ENCODE peak calls at places on chromosomes 2 and 18, in four cellular contexts. One of them, this sample, is unnamed.
A peak's percentile ranks its signal among the peaks of the same experiment; 100 is the strongest.

GRCh38 chr2:181396575-181397062 is 60.6 kb upstream of the ITGA4 start:
- DNase-seq in adrenal gland: no peak
- DNase-seq in mesendoderm: no peak
- DNase-seq in OCI-LY7: peak; percentile 35
- DNase-seq in this sample: no peak

GRCh38 chr18:51480562-51481261 is 283.2 kb upstream of the MEX3C start:
- DNase-seq in adrenal gland: no peak
- DNase-seq in mesendoderm: no peak
- DNase-seq in OCI-LY7: no peak
- DNase-seq in this sample: no peak

GRCh38 chr2:72893594-72894319 is 6.5 kb downstream of the SPR start:
- DNase-seq in adrenal gland: peak; percentile 65
- DNase-seq in mesendoderm: peak; percentile 85
- DNase-seq in OCI-LY7: peak; percentile 49
- DNase-seq in this sample: peak; percentile 67

GRCh38 chr2:127014630-127015029 is 92.3 kb downstream of the BIN1 start:
- DNase-seq in adrenal gland: no peak
- DNase-seq in mesendoderm: no peak
- DNase-seq in OCI-LY7: no peak
- DNase-seq in this sample: no peak

GRCh38 chr2:17095340-17095739 is 422.9 kb downstream of the RAD51AP2 start:
- DNase-seq in adrenal gland: no peak
- DNase-seq in mesendoderm: no peak
- DNase-seq in OCI-LY7: no peak
- DNase-seq in this sample: no peak

GRCh38 chr2:239625106-239625845 is 224.5 kb upstream of the HDAC4 start:
- DNase-seq in adrenal gland: no peak
- DNase-seq in mesendoderm: no peak
- DNase-seq in OCI-LY7: no peak
- DNase-seq in this sample: no peak

GRCh38 chr2:134717706-134718094 is 1.1 kb downstream of the TMEM163 start:
- DNase-seq in adrenal gland: no peak
- DNase-seq in mesendoderm: no peak
- DNase-seq in OCI-LY7: no peak
- DNase-seq in this sample: no peak

GRCh38 chr2:143258126-143258892 is 129.1 kb downstream of the ARHGAP15 start:
- DNase-seq in adrenal gland: no peak
- DNase-seq in mesendoderm: peak; percentile 67
- DNase-seq in OCI-LY7: peak; percentile 38
- DNase-seq in this sample: no peak

GRCh38 chr2:39778775-39779751 is at the start of gene THUMPD2:
- DNase-seq in adrenal gland: peak; percentile 71
- DNase-seq in mesendoderm: peak; percentile 94
- DNase-seq in OCI-LY7: peak; percentile 87
- DNase-seq in this sample: peak; percentile 83
- H3K4me3 ChIP-seq in adrenal gland: peak within 1 kb of the TSS; percentile 85
- H3K4me3 ChIP-seq in mesendoderm: peak within 1 kb of the TSS; percentile 62
- H3K4me3 ChIP-seq in OCI-LY7: peak within 1 kb of the TSS; percentile 91
- H3K4me3 ChIP-seq in this sample: peak within 1 kb of the TSS; percentile 95

GRCh38 chr2:174593574-174594203 is 3.9 kb downstream of the WIPF1 start:
- DNase-seq in adrenal gland: no peak
- DNase-seq in mesendoderm: peak; percentile 51
- DNase-seq in OCI-LY7: peak; percentile 94
- DNase-seq in this sample: no peak
- H3K4me1 ChIP-seq in adrenal gland: peaks cover 13% of the 10 kb centered on the region
- H3K4me1 ChIP-seq in mesendoderm: no peaks in the 10 kb centered on the region
- H3K4me1 ChIP-seq in OCI-LY7: peaks cover 65% of the 10 kb centered on the region
- H3K4me1 ChIP-seq in this sample: peaks cover 6% of the 10 kb centered on the region

GRCh38 chr2:7026740-7027139 is 109.5 kb downstream of the RNF144A start:
- DNase-seq in adrenal gland: peak; percentile 61
- DNase-seq in mesendoderm: no peak
- DNase-seq in OCI-LY7: no peak
- DNase-seq in this sample: no peak
- H3K27ac ChIP-seq in adrenal gland: no peak overlapping the region
- H3K27ac ChIP-seq in mesendoderm: no peak overlapping the region
- H3K27ac ChIP-seq in OCI-LY7: no peak overlapping the region
- H3K27ac ChIP-seq in this sample: no peak overlapping the region

DNA sequence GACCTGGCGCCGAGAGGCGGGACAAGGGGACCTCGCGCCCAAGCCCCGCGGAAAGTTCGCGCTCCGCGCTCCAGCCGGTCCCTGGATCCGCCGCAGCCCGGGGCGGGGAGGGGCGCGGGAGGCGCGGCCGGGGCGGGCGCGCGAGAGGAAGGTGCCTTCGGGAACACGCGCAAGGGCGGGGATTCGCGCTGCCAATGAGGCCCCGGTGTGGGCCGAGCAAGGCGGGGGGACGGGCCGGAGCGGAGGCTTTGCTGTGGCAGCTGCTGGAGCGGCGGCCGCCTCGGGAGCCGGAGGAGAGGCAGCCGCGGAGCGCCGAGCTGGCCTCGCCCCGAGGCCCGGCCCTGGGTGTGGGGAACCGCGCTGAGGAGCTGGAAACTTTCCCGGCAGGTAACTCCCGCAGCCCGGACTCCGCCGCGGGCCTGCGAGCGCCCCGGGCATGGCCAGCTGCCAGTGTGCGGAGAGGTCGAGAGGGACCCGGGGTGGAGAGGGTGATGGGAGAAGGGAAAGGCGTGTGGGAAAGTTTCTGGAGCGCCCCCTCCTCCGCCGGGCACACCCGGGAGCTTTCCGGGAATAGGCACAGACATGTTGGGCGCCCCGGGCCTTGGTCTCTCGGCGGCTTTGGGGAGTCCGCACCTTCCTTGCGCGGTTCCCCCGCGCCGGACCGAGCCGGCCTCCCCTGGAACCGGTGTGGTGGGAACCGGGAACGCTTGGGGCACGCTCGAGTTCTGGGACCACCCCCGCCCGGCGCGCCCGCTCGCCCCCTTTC is at the start of gene TANC1:
- DNase-seq in adrenal gland: peak; percentile 95
- DNase-seq in mesendoderm: peak; percentile 94
- DNase-seq in OCI-LY7: no peak
- DNase-seq in this sample: peak; percentile 77
- H3K4me3 ChIP-seq in adrenal gland: peak within 1 kb of the TSS; percentile 67
- H3K4me3 ChIP-seq in mesendoderm: peak within 1 kb of the TSS; percentile 64
- H3K4me3 ChIP-seq in OCI-LY7: no peak within 1 kb of the TSS
- H3K4me3 ChIP-seq in this sample: peak within 1 kb of the TSS; percentile 98

DNA sequence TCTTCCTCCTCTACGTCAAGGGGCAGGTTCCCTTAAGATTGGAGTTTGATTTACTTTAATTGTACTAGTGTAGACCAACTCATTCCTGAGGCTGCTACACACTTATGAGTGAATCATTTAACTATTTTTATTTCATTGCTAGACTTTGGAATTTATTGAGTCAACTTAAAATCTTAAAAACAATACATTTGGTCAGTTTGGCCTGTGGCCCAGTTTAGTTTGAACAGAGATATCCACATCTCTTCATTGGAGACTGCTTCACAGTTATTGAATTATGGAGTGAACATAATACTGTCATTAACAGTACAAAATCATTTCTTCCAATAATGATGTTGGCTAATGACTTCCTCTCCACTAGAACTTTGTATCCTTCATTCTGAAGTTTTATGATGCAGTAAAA is 34.5 kb upstream of the STPG4 start:
- DNase-seq in adrenal gland: no peak
- DNase-seq in mesendoderm: no peak
- DNase-seq in OCI-LY7: no peak
- DNase-seq in this sample: no peak
- H3K4me1 ChIP-seq in adrenal gland: no peaks in the 10 kb centered on the region
- H3K4me1 ChIP-seq in mesendoderm: peaks cover 14% of the 10 kb centered on the region
- H3K4me1 ChIP-seq in OCI-LY7: no peaks in the 10 kb centered on the region
- H3K4me1 ChIP-seq in this sample: peaks cover 39% of the 10 kb centered on the region

GRCh38 chr2:71510196-71510807 is 56.9 kb downstream of the DYSF start:
- DNase-seq in adrenal gland: peak; percentile 82
- DNase-seq in mesendoderm: peak; percentile 75
- DNase-seq in OCI-LY7: peak; percentile 71
- DNase-seq in this sample: peak; percentile 83

GRCh38 chr2:71510938-71511337 is 57.6 kb downstream of the DYSF start:
- DNase-seq in adrenal gland: no peak
- DNase-seq in mesendoderm: no peak
- DNase-seq in OCI-LY7: no peak
- DNase-seq in this sample: no peak

GRCh38 chr2:71512386-71512785 is 59.0 kb downstream of the DYSF start:
- DNase-seq in adrenal gland: no peak
- DNase-seq in mesendoderm: no peak
- DNase-seq in OCI-LY7: no peak
- DNase-seq in this sample: no peak

GRCh38 chr2:71513096-71513495 is 59.7 kb downstream of the DYSF start:
- DNase-seq in adrenal gland: no peak
- DNase-seq in mesendoderm: no peak
- DNase-seq in OCI-LY7: no peak
- DNase-seq in this sample: no peak

DNA sequence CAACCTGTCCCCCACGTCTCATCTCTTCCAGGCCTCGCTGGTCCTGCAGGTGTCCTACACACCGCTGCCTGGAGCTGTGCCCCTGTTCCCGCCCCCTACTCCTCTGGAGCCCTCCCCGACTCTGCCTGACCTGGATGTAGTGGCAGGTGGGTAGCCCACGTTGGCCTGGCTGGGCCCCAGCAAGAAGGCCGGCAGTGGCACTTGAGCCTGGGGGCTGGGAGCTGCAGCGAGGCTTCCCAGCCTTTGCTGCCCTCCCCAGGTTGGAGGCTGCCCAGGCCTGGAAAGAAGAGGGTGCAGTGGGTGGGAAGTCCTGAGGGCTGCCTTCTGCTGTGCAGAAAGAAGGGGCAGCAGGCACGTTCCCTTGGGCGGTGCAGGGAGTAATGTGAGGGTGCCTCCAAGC is 58.4 kb downstream of the DYSF start:
- DNase-seq in adrenal gland: no peak
- DNase-seq in mesendoderm: no peak
- DNase-seq in OCI-LY7: no peak
- DNase-seq in this sample: no peak
- H3K27ac ChIP-seq in adrenal gland: no peak overlapping the region
- H3K27ac ChIP-seq in mesendoderm: no peak overlapping the region
- H3K27ac ChIP-seq in OCI-LY7: no peak overlapping the region
- H3K27ac ChIP-seq in this sample: no peak overlapping the region

DNA sequence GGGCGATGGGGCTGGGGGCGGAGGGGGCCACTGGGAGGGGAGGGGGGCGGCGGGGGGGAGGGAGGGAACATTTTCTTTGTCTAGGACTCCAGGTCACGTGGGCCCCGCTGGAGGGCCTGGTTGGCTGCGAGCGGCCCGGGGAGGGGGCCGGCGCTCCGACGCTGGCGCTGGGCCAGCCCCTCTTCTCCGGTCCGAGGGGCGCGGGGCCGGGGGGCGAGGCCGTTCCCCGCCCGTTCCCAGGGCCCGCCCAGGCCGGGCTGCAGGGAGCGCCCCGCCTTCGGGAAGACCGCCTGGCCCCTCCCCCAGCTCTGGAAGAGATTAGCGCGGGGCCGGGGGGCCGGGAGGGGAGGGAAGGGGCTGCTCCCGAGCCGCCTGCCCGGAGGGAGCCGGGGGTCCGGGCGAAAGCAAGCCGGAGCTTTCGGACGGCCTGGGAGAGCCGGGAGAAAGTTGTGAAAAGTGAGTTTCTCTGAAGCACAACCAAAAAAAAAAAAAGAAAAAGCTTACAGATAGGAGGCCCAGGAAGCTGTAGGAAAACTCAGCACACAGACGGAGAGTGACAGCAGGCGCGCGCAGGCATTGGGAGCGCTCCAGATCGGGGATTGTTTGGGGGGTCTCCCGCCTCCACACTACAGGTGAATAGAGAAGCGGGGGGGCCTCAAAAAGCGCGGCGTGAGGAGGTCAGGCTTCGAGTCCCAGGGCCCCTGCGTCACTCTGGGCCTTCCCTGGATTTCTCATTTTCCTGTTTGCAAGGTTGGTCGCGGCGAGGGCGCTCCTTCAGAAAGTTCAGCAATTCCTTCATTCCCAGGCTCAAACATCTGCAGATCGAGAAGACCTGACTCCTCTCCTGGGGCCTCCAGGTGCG is 84.1 kb upstream of the POMC start:
- DNase-seq in adrenal gland: no peak
- DNase-seq in mesendoderm: peak; percentile 96
- DNase-seq in OCI-LY7: no peak
- DNase-seq in this sample: no peak
- H3K4me3 ChIP-seq in adrenal gland: no peak overlapping the region
- H3K4me3 ChIP-seq in mesendoderm: peak overlapping the region; percentile 6
- H3K4me3 ChIP-seq in OCI-LY7: no peak overlapping the region
- H3K4me3 ChIP-seq in this sample: peak overlapping the region; percentile 73

DNA sequence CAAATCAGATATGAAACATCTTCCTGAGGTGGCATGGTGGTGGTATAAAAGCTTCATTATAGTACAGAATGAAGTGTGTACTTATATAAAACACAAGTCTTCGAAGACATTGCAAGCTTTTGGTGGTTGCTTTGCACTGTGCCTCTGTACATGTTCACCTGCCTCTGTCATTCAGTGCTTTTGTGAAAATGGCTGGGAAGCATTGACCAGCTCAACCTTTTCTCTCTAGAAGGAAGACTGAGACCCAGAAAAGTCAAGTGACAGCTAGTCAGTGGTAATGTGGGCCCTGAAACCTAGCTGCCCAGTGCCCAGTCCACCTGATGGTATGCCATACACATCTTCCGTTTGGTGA is 12.1 kb downstream of the ITGA6 start:
- DNase-seq in adrenal gland: no peak
- DNase-seq in mesendoderm: no peak
- DNase-seq in OCI-LY7: no peak
- DNase-seq in this sample: no peak
- H3K4me1 ChIP-seq in adrenal gland: no peaks in the 10 kb centered on the region
- H3K4me1 ChIP-seq in mesendoderm: peaks cover 13% of the 10 kb centered on the region
- H3K4me1 ChIP-seq in OCI-LY7: peaks cover 11% of the 10 kb centered on the region
- H3K4me1 ChIP-seq in this sample: no peaks in the 10 kb centered on the region

This sample was measured in ascending aorta.